ENCODE peak calls at places on chromosomes 16 and 17, in eight cellular contexts. M is skeletal muscle cell; I is frontal cortex; K is activated CD4-positive, alpha-beta T cell treated with anti-CD3 and anti-CD28 coated beads for 4 hours; C is cardiac fibroblast; S is glutamatergic neuron; N is WTC11; E is GM20000. D is an unnamed sample.

GRCh38 chr16:15608398-15609285 is 34.3 kb downstream of the MARF1 start:
- DNase-seq in I (no peak), N (no peak), S (no peak), M (no peak), E (no peak), C (peak), K (no peak), D (no peak)

GRCh38 chr17:46061435-46061834 is 62.4 kb downstream of the STH start:
- DNase-seq in M (no peak), N (no peak), E (no peak), I (no peak), C (peak), K (no peak), S (no peak), D (peak)

GRCh38 chr17:8997994-8998628 is 23.2 kb upstream of the NTN1 start:
- DNase-seq in K (peak), S (peak), I (no peak), N (peak), C (peak), E (peak), M (no peak), D (peak)

GRCh38 chr17:63701477-63702222 is 1.7 kb upstream of the LIMD2 start:
- DNase-seq in E (peak), N (no peak), I (no peak), C (no peak), K (peak), M (no peak), S (no peak), D (peak)

GRCh38 chr17:34318474-34318873 is 761 bp upstream of the CCL8 start:
- DNase-seq in K (no peak), N (peak), S (peak), I (no peak), E (no peak), C (peak), M (no peak), D (no peak)

GRCh38 chr17:77654296-77654695 is 304.2 kb upstream of the TNRC6C start:
- DNase-seq in N (no peak), K (no peak), C (no peak), S (no peak), E (no peak), M (no peak), I (no peak), D (no peak)

GRCh38 chr17:42289863-42290165 is 1.5 kb downstream of the STAT5A start:
- DNase-seq in I (no peak), S (no peak), C (no peak), K (peak), M (no peak), N (no peak), E (no peak), D (no peak)

GRCh38 chr17:15233022-15233805 is 31.9 kb downstream of the PMP22 start:
- DNase-seq in E (no peak), N (peak), C (peak), K (no peak), I (no peak), S (no peak), M (peak), D (peak)

GRCh38 chr17:58052951-58053715 is 30.1 kb upstream of the DYNLL2 start:
- DNase-seq in K (peak), I (no peak), M (no peak), E (no peak), S (no peak), N (no peak), C (peak), D (no peak)

GRCh38 chr16:23896832-23897821 is 61.3 kb downstream of the PRKCB start:
- DNase-seq in C (no peak), S (no peak), E (no peak), I (no peak), M (no peak), K (no peak), N (no peak), D (no peak)

GRCh38 chr16:27651299-27651698 is 101.4 kb downstream of the KATNIP start:
- DNase-seq in C (no peak), I (no peak), N (no peak), S (no peak), K (no peak), M (no peak), E (no peak), D (no peak)

GRCh38 chr17:49371178-49371834 is 9.3 kb upstream of the ZNF652 start:
- DNase-seq in K (no peak), C (no peak), N (peak), E (no peak), I (no peak), S (no peak), M (no peak), D (no peak)

GRCh38 chr17:16262201-16262600 is 45.2 kb downstream of the PIGL start:
- DNase-seq in E (no peak), C (no peak), N (no peak), I (no peak), S (no peak), M (no peak), K (no peak), D (no peak)

GRCh38 chr17:57603978-57604377 is 141.1 kb downstream of the CCDC182 start:
- DNase-seq in S (no peak), N (no peak), I (no peak), C (no peak), E (no peak), M (no peak), K (peak), D (peak)

GRCh38 chr17:40062347-40063033 is at the start of gene THRA:
- DNase-seq in K (peak), M (no peak), S (peak), I (peak), E (peak), N (peak), C (peak), D (peak)

GRCh38 chr17:22266231-22266630 is 573.9 kb downstream of the KCNJ18 start:
- DNase-seq in M (no peak), N (no peak), E (no peak), C (no peak), K (no peak), S (no peak), I (no peak), D (no peak)

GRCh38 chr17:16943032-16943352 is 28.9 kb downstream of the TNFRSF13B start:
- DNase-seq in I (no peak), K (no peak), C (no peak), M (no peak), N (no peak), S (no peak), E (no peak), D (no peak)

GRCh38 chr16:80346160-80346632 is 194.6 kb upstream of the DYNLRB2 start:
- DNase-seq in I (no peak), M (peak), N (no peak), E (no peak), S (no peak), C (peak), K (no peak), D (no peak)

GRCh38 chr16:20026673-20027072 is 47.0 kb downstream of the GPR139 start:
- DNase-seq in I (no peak), N (no peak), K (no peak), M (no peak), C (no peak), S (no peak), E (no peak), D (no peak)

GRCh38 chr17:57773557-57773956 is 28.5 kb upstream of the CCDC182 start:
- DNase-seq in E (no peak), K (no peak), N (no peak), C (no peak), M (no peak), S (no peak), I (no peak), D (no peak)

GRCh38 chr16:57618306-57619132 is 9.9 kb upstream of the ADGRG1 start:
- DNase-seq in K (no peak), C (peak), S (no peak), I (no peak), N (peak), E (no peak), M (no peak), D (no peak)

GRCh38 chr16:47848481-47849109 is 307.2 kb downstream of the ABCC12 start:
- DNase-seq in S (no peak), C (peak), M (peak), I (peak), N (no peak), E (no peak), K (no peak), D (no peak)

GRCh38 chr16:87945351-87946042 is 5.7 kb upstream of the BANP start:
- DNase-seq in E (no peak), M (peak), I (peak), N (peak), C (peak), S (peak), K (no peak), D (peak)

GRCh38 chr17:74165811-74166365 is 37.6 kb upstream of the RPL38 start:
- DNase-seq in I (no peak), C (no peak), M (no peak), K (no peak), E (no peak), N (no peak), S (no peak), D (no peak)